ENCODE peak calls at places on chromosomes 13 and 19, in nine cellular contexts. A is CD8-positive, alpha-beta T cell; W is esophagus squamous epithelium; B is right cardiac atrium; C is body of pancreas; D is mesenchymal stem cell; S is fibroblast of villous mesenchyme; Y is Caco-2; I is cardiac fibroblast. U is an unnamed sample.

GRCh38 chr19:54947381-54947780 is at the start of gene NLRP7:
- DNase-seq in S (no peak), D (no peak), B (no peak), W (no peak), C (no peak), Y (no peak), I (no peak), A (no peak), U (no peak)

GRCh38 chr19:55258476-55258827 is 365 bp downstream of the PPP6R1 start:
- DNase-seq in W (no peak), S (no peak), Y (no peak), D (peak; percentile 7), C (no peak), I (no peak), A (no peak), B (no peak), U (peak; percentile 37)

GRCh38 chr19:46256855-46257254 is 27.3 kb downstream of the IGFL1 start:
- DNase-seq in A (no peak), Y (no peak), C (no peak), D (peak; percentile 68), I (no peak), W (no peak), B (no peak), S (peak; percentile 42), U (no peak)

GRCh38 chr13:40665754-40666057 is 735 bp downstream of the FOXO1 start:
- DNase-seq in D (no peak), B (no peak), W (no peak), C (no peak), I (no peak), A (peak; percentile 29), Y (no peak), S (no peak), U (no peak)

GRCh38 chr19:33678796-33679195 is 57.0 kb downstream of the CHST8 start:
- DNase-seq in W (no peak), D (no peak), I (no peak), C (no peak), S (no peak), A (no peak), Y (no peak), B (no peak), U (no peak)

GRCh38 chr19:57566396-57567256 is 7.0 kb upstream of the ZNF550 start:
- DNase-seq in W (no peak), Y (no peak), B (no peak), S (peak; percentile 48), A (no peak), C (no peak), D (peak; percentile 32), I (peak; percentile 49), U (no peak)

GRCh38 chr13:43389573-43389972 is 366.2 kb downstream of the DNAJC15 start:
- DNase-seq in B (no peak), A (no peak), D (peak; percentile 29), W (no peak), Y (no peak), S (peak; percentile 53), I (peak; percentile 18), C (no peak), U (no peak)

GRCh38 chr13:27967203-27967735 is 1.8 kb downstream of the CDX2 start:
- DNase-seq in S (no peak), I (no peak), A (no peak), B (no peak), C (no peak), Y (peak; percentile 40), D (peak; percentile 47), W (no peak), U (peak; percentile 66)

GRCh38 chr19:11463391-11463790 is 17.5 kb downstream of the ELAVL3 start:
- DNase-seq in W (no peak), I (no peak), A (no peak), S (no peak), Y (no peak), B (no peak), D (no peak), C (no peak), U (no peak)

GRCh38 chr13:48398450-48399095 is 14.3 kb downstream of the LPAR6 start:
- DNase-seq in C (no peak), A (no peak), S (no peak), W (no peak), D (no peak), Y (no peak), B (no peak), I (no peak), U (no peak)

GRCh38 chr13:106182404-106182803 is 353.1 kb downstream of the EFNB2 start:
- DNase-seq in I (peak; percentile 80), Y (no peak), W (no peak), S (peak; percentile 91), D (peak; percentile 90), C (no peak), B (no peak), A (no peak), U (peak; percentile 34)

GRCh38 chr13:52158629-52159158 is 703 bp downstream of the NEK3 start:
- DNase-seq in S (peak; percentile 59), B (no peak), Y (peak; percentile 32), D (peak; percentile 61), A (no peak), C (no peak), I (peak; percentile 58), W (no peak), U (peak; percentile 68)

GRCh38 chr13:30796132-30796832 is 60.9 kb downstream of the ALOX5AP start:
- DNase-seq in S (peak; percentile 57), D (peak; percentile 70), I (peak; percentile 62), A (no peak), Y (no peak), B (no peak), C (no peak), W (no peak), U (no peak)
- H3K4me3 ChIP-seq in S (no peak overlapping the region), D (peak overlapping the region; percentile 48), I (no peak overlapping the region), A (no peak overlapping the region), Y (no peak overlapping the region), B (peak overlapping the region; percentile 33), C (no peak overlapping the region), W (peak overlapping the region; percentile 13), U (no peak overlapping the region)

DNA sequence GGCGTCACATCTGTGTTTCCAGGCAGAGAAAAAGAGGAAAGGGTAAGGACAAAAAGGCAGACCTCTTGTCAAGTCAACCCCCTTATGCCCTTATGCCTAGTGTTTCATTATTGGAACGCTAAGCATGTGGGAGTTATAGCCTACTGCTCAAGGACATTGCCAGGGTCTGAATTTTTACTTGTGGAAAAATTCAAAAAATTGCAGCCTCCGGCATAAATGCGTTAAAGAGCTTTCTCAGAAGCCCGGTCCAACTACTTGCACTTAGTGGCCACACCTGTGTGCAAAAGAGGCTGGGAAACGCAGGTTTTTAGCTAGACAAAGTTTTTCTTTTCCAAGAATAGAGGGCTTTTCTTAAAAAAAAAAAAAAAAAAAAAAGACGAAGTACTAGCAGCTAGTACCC is 139.8 kb downstream of the DPF1 start:
- DNase-seq in I (no peak), A (no peak), W (no peak), B (no peak), D (no peak), S (no peak), C (no peak), Y (no peak), U (no peak)
- H3K4me3 ChIP-seq in I (no peak overlapping the region), A (no peak overlapping the region), W (no peak overlapping the region), B (no peak overlapping the region), D (no peak overlapping the region), S (no peak overlapping the region), C (no peak overlapping the region), Y (no peak overlapping the region), U (no peak overlapping the region)

GRCh38 chr13:99996177-99996705 is 14.7 kb downstream of the ZIC2 start:
- DNase-seq in I (no peak), A (no peak), W (no peak), S (no peak), D (peak; percentile 37), C (no peak), B (no peak), Y (no peak), U (no peak)
- H3K4me3 ChIP-seq in I (no peak overlapping the region), A (no peak overlapping the region), W (no peak overlapping the region), S (no peak overlapping the region), D (no peak overlapping the region), C (no peak overlapping the region), B (no peak overlapping the region), Y (no peak overlapping the region), U (no peak overlapping the region)

GRCh38 chr19:609001-609340 is 19.3 kb downstream of the HCN2 start:
- DNase-seq in A (no peak), Y (no peak), I (no peak), D (no peak), S (peak; percentile 56), W (no peak), C (peak; percentile 39), B (peak; percentile 89), U (no peak)

GRCh38 chr19:612941-613340 is 20.4 kb downstream of the POLRMT start:
- DNase-seq in B (no peak), C (no peak), S (no peak), A (no peak), W (no peak), I (no peak), Y (no peak), D (no peak), U (no peak)

GRCh38 chr19:611506-611869 is 21.8 kb downstream of the HCN2 start:
- DNase-seq in S (peak; percentile 88), B (no peak), D (peak; percentile 79), C (no peak), W (no peak), Y (no peak), A (no peak), I (peak; percentile 74), U (no peak)

GRCh38 chr19:610071-610800 is 20.6 kb downstream of the HCN2 start:
- DNase-seq in B (no peak), I (no peak), D (no peak), C (no peak), A (no peak), W (no peak), S (no peak), Y (no peak), U (no peak)

GRCh38 chr19:610801-611505 is 21.3 kb downstream of the HCN2 start:
- DNase-seq in S (peak; percentile 82), I (peak; percentile 77), W (no peak), Y (no peak), C (peak; percentile 39), A (no peak), D (peak; percentile 66), B (peak; percentile 82), U (no peak)
- H3K4me3 ChIP-seq in S (no peak overlapping the region), I (no peak overlapping the region), W (peak overlapping the region; percentile 36), Y (no peak overlapping the region), C (no peak overlapping the region), A (peak overlapping the region; percentile 73), D (peak overlapping the region; percentile 54), B (no peak overlapping the region), U (peak overlapping the region; percentile 15)

U was measured in colonic mucosa.